ENCODE peak calls at places on chromosomes 1 and 21, in seven cellular contexts. B, Z, L, E, S, R and F are unnamed samples.

GRCh38 chr1:161215079-161215478 is at the start of gene FCER1G:
- DNase-seq in B (peak; percentile 94), R (no peak), S (no peak), Z (no peak), L (no peak), E (no peak), F (no peak)

GRCh38 chr1:218371927-218372672 is 27.0 kb downstream of the TGFB2 start:
- DNase-seq in S (no peak), R (no peak), E (peak; percentile 45), B (no peak), L (peak; percentile 87), Z (peak; percentile 80), F (peak; percentile 75)

GRCh38 chr21:38852278-38852677 is 46.5 kb downstream of the ETS2 start:
- DNase-seq in L (no peak), R (no peak), Z (no peak), S (no peak), B (no peak), E (peak; percentile 35), F (no peak)

GRCh38 chr21:39597595-39598185 is 15.1 kb upstream of the B3GALT5 start:
- DNase-seq in Z (no peak), S (no peak), L (no peak), R (no peak), B (no peak), E (peak; percentile 45), F (no peak)

GRCh38 chr1:72281144-72281543 is 1.2 kb downstream of the NEGR1 start:
- DNase-seq in Z (no peak), E (peak; percentile 14), S (no peak), R (no peak), L (peak; percentile 5), B (no peak), F (peak; percentile 28)

GRCh38 chr1:6245869-6246496 is 2.0 kb downstream of the HES3 start:
- DNase-seq in S (peak; percentile 69), Z (no peak), E (no peak), L (no peak), R (peak; percentile 72), B (no peak), F (no peak)

GRCh38 chr1:234645474-234645953 is 35.5 kb upstream of the IRF2BP2 start:
- DNase-seq in E (no peak), L (no peak), R (no peak), B (no peak), S (no peak), Z (peak; percentile 26), F (peak; percentile 42)

GRCh38 chr1:113256348-113256729 is 134.0 kb upstream of the MAGI3 start:
- DNase-seq in R (no peak), B (no peak), E (no peak), L (no peak), Z (no peak), S (no peak), F (no peak)

GRCh38 chr1:228003461-228004330 is 3.1 kb upstream of the WNT3A start:
- DNase-seq in L (no peak), S (no peak), B (no peak), R (no peak), E (no peak), Z (no peak), F (no peak)

GRCh38 chr21:37546949-37547614 is 180.5 kb downstream of the DYRK1A start:
- DNase-seq in L (no peak), Z (no peak), E (peak; percentile 90), S (no peak), B (no peak), R (no peak), F (peak; percentile 17)

GRCh38 chr21:45150630-45151265 is 76.4 kb downstream of the ADARB1 start:
- DNase-seq in Z (no peak), B (peak; percentile 66), S (no peak), L (no peak), E (no peak), R (no peak), F (no peak)

GRCh38 chr1:58528518-58528917 is 18.0 kb downstream of the OMA1 start:
- DNase-seq in R (no peak), L (peak; percentile 69), E (peak; percentile 37), S (no peak), B (no peak), Z (peak; percentile 92), F (peak; percentile 91)

GRCh38 chr1:41678141-41678878 is 193.8 kb upstream of the EDN2 start:
- DNase-seq in Z (peak; percentile 45), B (no peak), R (no peak), S (no peak), E (no peak), L (peak; percentile 51), F (peak; percentile 91)

GRCh38 chr21:45158491-45159423 is 84.4 kb downstream of the ADARB1 start:
- DNase-seq in S (no peak), E (peak; percentile 50), L (no peak), Z (no peak), B (peak; percentile 44), R (no peak), F (no peak)

GRCh38 chr1:92365378-92366044 is 66.7 kb downstream of the RPAP2 start:
- DNase-seq in B (no peak), Z (no peak), E (no peak), L (no peak), S (no peak), R (peak; percentile 10), F (no peak)

GRCh38 chr1:11761988-11762406 is at the start of gene C1orf167:
- DNase-seq in L (no peak), Z (no peak), E (no peak), S (no peak), B (no peak), R (peak; percentile 36), F (no peak)